ENCODE peak calls at places on chromosomes 1 and 21, in four cellular contexts. One of them, this sample, is unnamed.

GRCh38 chr1:201552941-201553341 is 14.0 kb downstream of the NAV1 start:
- DNase-seq in tibial artery: no peak
- DNase-seq in right cardiac atrium: no peak
- DNase-seq in A549: no peak
- DNase-seq in this sample: no peak

GRCh38 chr1:55375617-55376258 is 160.6 kb upstream of the USP24 start:
- DNase-seq in tibial artery: no peak
- DNase-seq in right cardiac atrium: no peak
- DNase-seq in A549: peak
- DNase-seq in this sample: no peak

GRCh38 chr1:114956570-114956969 is 73.1 kb upstream of the TSHB start:
- DNase-seq in tibial artery: no peak
- DNase-seq in right cardiac atrium: no peak
- DNase-seq in A549: no peak
- DNase-seq in this sample: no peak

GRCh38 chr1:227958617-227959324 is 11.0 kb upstream of the WNT9A start:
- DNase-seq in tibial artery: no peak
- DNase-seq in right cardiac atrium: no peak
- DNase-seq in A549: no peak
- DNase-seq in this sample: no peak

GRCh38 chr1:82788038-82788437 is 987.3 kb downstream of the ADGRL2 start:
- DNase-seq in tibial artery: no peak
- DNase-seq in right cardiac atrium: no peak
- DNase-seq in A549: no peak
- DNase-seq in this sample: no peak

GRCh38 chr1:68320349-68320748 is 88.0 kb upstream of the WLS start:
- DNase-seq in tibial artery: no peak
- DNase-seq in right cardiac atrium: no peak
- DNase-seq in A549: no peak
- DNase-seq in this sample: no peak

GRCh38 chr21:39313042-39313456 is 383 bp downstream of the BRWD1 start:
- DNase-seq in tibial artery: no peak
- DNase-seq in right cardiac atrium: no peak
- DNase-seq in A549: peak
- DNase-seq in this sample: no peak

GRCh38 chr1:2135866-2136265 is 58.7 kb downstream of the FAAP20 start:
- DNase-seq in tibial artery: no peak
- DNase-seq in right cardiac atrium: no peak
- DNase-seq in A549: no peak
- DNase-seq in this sample: no peak

GRCh38 chr1:13585996-13586395 is 2.4 kb downstream of the PDPN start:
- DNase-seq in tibial artery: peak
- DNase-seq in right cardiac atrium: no peak
- DNase-seq in A549: no peak
- DNase-seq in this sample: no peak

GRCh38 chr1:246221390-246222240 is 285.5 kb downstream of the SMYD3 start:
- DNase-seq in tibial artery: no peak
- DNase-seq in right cardiac atrium: no peak
- DNase-seq in A549: no peak
- DNase-seq in this sample: no peak

GRCh38 chr1:198528376-198528775 is 12.1 kb downstream of the ATP6V1G3 start:
- DNase-seq in tibial artery: no peak
- DNase-seq in right cardiac atrium: no peak
- DNase-seq in A549: no peak
- DNase-seq in this sample: no peak

GRCh38 chr1:178310685-178311105 is 186.1 kb downstream of the CLEC20A start:
- DNase-seq in tibial artery: no peak
- DNase-seq in right cardiac atrium: no peak
- DNase-seq in A549: peak
- DNase-seq in this sample: no peak

GRCh38 chr1:174021611-174022079 is 512 bp downstream of the RC3H1 start:
- DNase-seq in tibial artery: peak
- DNase-seq in right cardiac atrium: peak
- DNase-seq in A549: no peak
- DNase-seq in this sample: peak

GRCh38 chr1:32393832-32394140 is 455 bp downstream of the BSDC1 start:
- DNase-seq in tibial artery: peak
- DNase-seq in right cardiac atrium: no peak
- DNase-seq in A549: peak
- DNase-seq in this sample: no peak

GRCh38 chr1:35808376-35809155 is 750 bp downstream of the AGO4 start:
- DNase-seq in tibial artery: peak
- DNase-seq in right cardiac atrium: peak
- DNase-seq in A549: peak
- DNase-seq in this sample: peak

GRCh38 chr21:44723177-44724131 is 12.1 kb upstream of the TSPEAR start:
- DNase-seq in tibial artery: no peak
- DNase-seq in right cardiac atrium: no peak
- DNase-seq in A549: no peak
- DNase-seq in this sample: no peak

GRCh38 chr21:30842990-30843389 is 13.4 kb upstream of the KRTAP7-1 start:
- DNase-seq in tibial artery: no peak
- DNase-seq in right cardiac atrium: no peak
- DNase-seq in A549: no peak
- DNase-seq in this sample: no peak

GRCh38 chr21:23886828-23887708 is 1720.2 kb downstream of the MRPL39 start:
- DNase-seq in tibial artery: no peak
- DNase-seq in right cardiac atrium: no peak
- DNase-seq in A549: no peak
- DNase-seq in this sample: no peak

GRCh38 chr21:34198232-34199120 is 125.1 kb downstream of the MRPS6 start:
- DNase-seq in tibial artery: no peak
- DNase-seq in right cardiac atrium: no peak
- DNase-seq in A549: no peak
- DNase-seq in this sample: no peak

GRCh38 chr1:224076407-224076806 is 37.5 kb upstream of the FBXO28 start:
- DNase-seq in tibial artery: no peak
- DNase-seq in right cardiac atrium: no peak
- DNase-seq in A549: no peak
- DNase-seq in this sample: no peak

GRCh38 chr1:119674835-119675289 is 26.8 kb upstream of the ZNF697 start:
- DNase-seq in tibial artery: no peak
- DNase-seq in right cardiac atrium: peak
- DNase-seq in A549: no peak
- DNase-seq in this sample: no peak

GRCh38 chr1:33119532-33120217 is 38.7 kb downstream of the AZIN2 start:
- DNase-seq in tibial artery: no peak
- DNase-seq in right cardiac atrium: no peak
- DNase-seq in A549: no peak
- DNase-seq in this sample: peak

GRCh38 chr1:199087081-199087614 is 448.3 kb downstream of the PTPRC start:
- DNase-seq in tibial artery: no peak
- DNase-seq in right cardiac atrium: no peak
- DNase-seq in A549: no peak
- DNase-seq in this sample: no peak

GRCh38 chr1:167601442-167602380 is 28.3 kb upstream of the RCSD1 start:
- DNase-seq in tibial artery: peak
- DNase-seq in right cardiac atrium: peak
- DNase-seq in A549: no peak
- DNase-seq in this sample: no peak

GRCh38 chr1:200938955-200939354 is 44.3 kb downstream of the INAVA start:
- DNase-seq in tibial artery: no peak
- DNase-seq in right cardiac atrium: no peak
- DNase-seq in A549: no peak
- DNase-seq in this sample: no peak

GRCh38 chr1:35191429-35192055 is 1.4 kb downstream of the SFPQ start:
- DNase-seq in tibial artery: no peak
- DNase-seq in right cardiac atrium: no peak
- DNase-seq in A549: no peak
- DNase-seq in this sample: no peak

GRCh38 chr1:212498243-212498642 is 65.5 kb downstream of the NENF start:
- DNase-seq in tibial artery: no peak
- DNase-seq in right cardiac atrium: no peak
- DNase-seq in A549: no peak
- DNase-seq in this sample: no peak

GRCh38 chr1:14334336-14335176 is 263.9 kb upstream of the KAZN start:
- DNase-seq in tibial artery: no peak
- DNase-seq in right cardiac atrium: no peak
- DNase-seq in A549: no peak
- DNase-seq in this sample: no peak

GRCh38 chr1:56034222-56034621 is 545.1 kb downstream of the PLPP3 start:
- DNase-seq in tibial artery: no peak
- DNase-seq in right cardiac atrium: no peak
- DNase-seq in A549: no peak
- DNase-seq in this sample: no peak

GRCh38 chr1:41109316-41110263 is 88.1 kb upstream of the SLFNL1 start:
- DNase-seq in tibial artery: peak
- DNase-seq in right cardiac atrium: peak
- DNase-seq in A549: peak
- DNase-seq in this sample: no peak

GRCh38 chr1:31651025-31651424 is 6.3 kb upstream of the PEF1 start:
- DNase-seq in tibial artery: no peak
- DNase-seq in right cardiac atrium: no peak
- DNase-seq in A549: no peak
- DNase-seq in this sample: no peak

GRCh38 chr1:79304131-79304530 is 297.6 kb upstream of the ADGRL4 start:
- DNase-seq in tibial artery: no peak
- DNase-seq in right cardiac atrium: no peak
- DNase-seq in A549: no peak
- DNase-seq in this sample: no peak

GRCh38 chr1:209777587-209777986 is 6.8 kb downstream of the C1orf74 start:
- DNase-seq in tibial artery: no peak
- DNase-seq in right cardiac atrium: no peak
- DNase-seq in A549: no peak
- DNase-seq in this sample: no peak

GRCh38 chr21:25857308-25858099 is 122.7 kb downstream of the GABPA start:
- DNase-seq in tibial artery: no peak
- DNase-seq in right cardiac atrium: no peak
- DNase-seq in A549: no peak
- DNase-seq in this sample: no peak

GRCh38 chr1:59025201-59025600 is 241.4 kb upstream of the JUN start:
- DNase-seq in tibial artery: no peak
- DNase-seq in right cardiac atrium: no peak
- DNase-seq in A549: no peak
- DNase-seq in this sample: no peak

GRCh38 chr1:219940707-219941106 is 12.3 kb upstream of the SLC30A10 start:
- DNase-seq in tibial artery: no peak
- DNase-seq in right cardiac atrium: no peak
- DNase-seq in A549: no peak
- DNase-seq in this sample: no peak

GRCh38 chr1:209456878-209457277 is 126.6 kb upstream of the CAMK1G start:
- DNase-seq in tibial artery: no peak
- DNase-seq in right cardiac atrium: no peak
- DNase-seq in A549: no peak
- DNase-seq in this sample: no peak

GRCh38 chr1:53334781-53335180 is 6.9 kb upstream of the LRP8 start:
- DNase-seq in tibial artery: no peak
- DNase-seq in right cardiac atrium: no peak
- DNase-seq in A549: no peak
- DNase-seq in this sample: no peak

DNA sequence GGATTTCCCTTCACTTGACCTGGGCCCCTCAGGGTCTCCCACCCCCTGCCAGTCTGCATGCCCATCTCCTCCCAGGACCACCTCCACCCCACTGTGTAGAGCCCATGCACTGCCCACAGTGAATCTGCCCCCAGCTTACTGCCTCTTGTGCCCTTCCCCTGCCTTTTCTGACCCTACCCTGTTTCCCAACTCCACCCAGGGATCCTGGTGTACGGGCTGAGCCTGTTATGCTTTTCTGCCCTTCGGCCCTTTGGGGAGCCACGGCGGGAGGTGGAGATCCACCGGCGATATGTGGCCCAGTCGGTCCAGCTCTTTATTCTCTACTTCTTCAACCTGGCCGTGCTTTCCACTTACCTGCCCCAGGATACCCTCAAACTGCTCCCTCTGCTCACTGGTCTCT is 1.9 kb downstream of the TMEM79 start:
- DNase-seq in tibial artery: no peak
- DNase-seq in right cardiac atrium: no peak
- DNase-seq in A549: no peak
- DNase-seq in this sample: no peak
- H3K4me3 ChIP-seq in tibial artery: no peak
- H3K4me3 ChIP-seq in right cardiac atrium: no peak
- H3K4me3 ChIP-seq in A549: no peak
- H3K4me3 ChIP-seq in this sample: no peak

GRCh38 chr21:28899744-28900143 is 92.9 kb downstream of the LTN1 start:
- DNase-seq in tibial artery: no peak
- DNase-seq in right cardiac atrium: no peak
- DNase-seq in A549: no peak
- DNase-seq in this sample: no peak
- H3K4me3 ChIP-seq in tibial artery: no peak
- H3K4me3 ChIP-seq in right cardiac atrium: no peak
- H3K4me3 ChIP-seq in A549: no peak
- H3K4me3 ChIP-seq in this sample: no peak

DNA sequence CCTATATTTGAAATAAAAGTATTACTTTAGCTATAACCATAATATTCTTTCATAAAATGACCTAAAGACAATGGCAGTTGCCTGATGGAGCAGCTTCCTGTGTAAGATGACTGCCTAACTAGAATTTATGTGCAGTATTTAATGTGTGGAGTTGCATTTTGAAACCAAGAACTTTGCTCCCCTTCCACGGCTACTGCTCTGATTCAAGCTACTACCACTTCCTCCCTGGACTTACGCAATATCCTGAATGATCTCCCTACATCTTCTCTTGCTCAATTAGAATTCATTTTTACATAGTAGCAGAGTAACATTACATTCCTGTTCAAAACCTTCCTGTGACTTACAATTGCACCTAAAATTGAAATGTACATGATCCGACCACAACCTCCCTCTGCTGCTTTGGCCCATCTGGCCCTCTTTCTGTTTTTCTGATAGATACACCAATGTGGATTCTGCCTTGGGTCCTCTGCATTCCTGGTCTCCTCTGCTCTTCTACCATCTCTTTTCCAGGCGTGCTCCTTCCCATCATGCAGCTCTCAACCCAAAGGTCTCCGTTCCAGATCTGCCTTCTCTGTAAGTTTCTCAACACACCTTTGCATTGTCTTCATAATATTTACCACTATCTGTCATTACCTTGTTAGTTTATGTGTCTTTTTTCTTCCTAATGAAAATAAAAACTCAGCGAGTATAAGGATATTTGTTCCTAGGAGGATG is 47.4 kb upstream of the USP25 start:
- DNase-seq in tibial artery: no peak
- DNase-seq in right cardiac atrium: no peak
- DNase-seq in A549: no peak
- DNase-seq in this sample: no peak
- H3K4me3 ChIP-seq in tibial artery: no peak
- H3K4me3 ChIP-seq in right cardiac atrium: no peak
- H3K4me3 ChIP-seq in A549: no peak
- H3K4me3 ChIP-seq in this sample: no peak

GRCh38 chr21:45983981-45984551 is 2.5 kb downstream of the COL6A1 start:
- DNase-seq in tibial artery: peak
- DNase-seq in right cardiac atrium: peak
- DNase-seq in A549: no peak
- DNase-seq in this sample: no peak
- H3K4me3 ChIP-seq in tibial artery: peak
- H3K4me3 ChIP-seq in right cardiac atrium: peak
- H3K4me3 ChIP-seq in A549: no peak
- H3K4me3 ChIP-seq in this sample: no peak

GRCh38 chr1:234132799-234133198 is 228.3 kb downstream of the SLC35F3 start:
- DNase-seq in tibial artery: no peak
- DNase-seq in right cardiac atrium: no peak
- DNase-seq in A549: no peak
- DNase-seq in this sample: no peak
- H3K4me3 ChIP-seq in tibial artery: no peak
- H3K4me3 ChIP-seq in right cardiac atrium: no peak
- H3K4me3 ChIP-seq in A549: no peak
- H3K4me3 ChIP-seq in this sample: no peak

GRCh38 chr1:151167116-151167515 is 1.2 kb downstream of the SCNM1 start:
- DNase-seq in tibial artery: no peak
- DNase-seq in right cardiac atrium: no peak
- DNase-seq in A549: no peak
- DNase-seq in this sample: no peak
- H3K4me3 ChIP-seq in tibial artery: peak
- H3K4me3 ChIP-seq in right cardiac atrium: no peak
- H3K4me3 ChIP-seq in A549: peak
- H3K4me3 ChIP-seq in this sample: peak